ENCODE peak calls at places on chromosomes 16 and 17, in four cellular contexts. One of them, this sample, is unnamed.

GRCh38 chr16:84020353-84020752 is 22.2 kb downstream of the SLC38A8 start:
- DNase-seq in choroid plexus epithelial cell: no peak
- DNase-seq in cardiac muscle cell: no peak
- DNase-seq in fibroblast of the aortic adventitia: no peak
- DNase-seq in this sample: no peak

GRCh38 chr17:77235370-77236080 is 94.8 kb downstream of the SEC14L1 start:
- DNase-seq in choroid plexus epithelial cell: peak
- DNase-seq in cardiac muscle cell: peak
- DNase-seq in fibroblast of the aortic adventitia: peak
- DNase-seq in this sample: peak

GRCh38 chr16:13063457-13063856 is 162.1 kb downstream of the SHISA9 start:
- DNase-seq in choroid plexus epithelial cell: no peak
- DNase-seq in cardiac muscle cell: no peak
- DNase-seq in fibroblast of the aortic adventitia: no peak
- DNase-seq in this sample: no peak

GRCh38 chr17:57246257-57246656 is 10.1 kb upstream of the MSI2 start:
- DNase-seq in choroid plexus epithelial cell: no peak
- DNase-seq in cardiac muscle cell: no peak
- DNase-seq in fibroblast of the aortic adventitia: no peak
- DNase-seq in this sample: no peak

GRCh38 chr16:28878083-28878926 is at the start of gene ATP2A1:
- DNase-seq in choroid plexus epithelial cell: no peak
- DNase-seq in cardiac muscle cell: no peak
- DNase-seq in fibroblast of the aortic adventitia: no peak
- DNase-seq in this sample: no peak

GRCh38 chr17:78131172-78132085 is 858 bp downstream of the TMC8 start:
- DNase-seq in choroid plexus epithelial cell: no peak
- DNase-seq in cardiac muscle cell: no peak
- DNase-seq in fibroblast of the aortic adventitia: no peak
- DNase-seq in this sample: no peak

GRCh38 chr17:64354396-64354795 is 36.3 kb downstream of the PECAM1 start:
- DNase-seq in choroid plexus epithelial cell: peak
- DNase-seq in cardiac muscle cell: no peak
- DNase-seq in fibroblast of the aortic adventitia: no peak
- DNase-seq in this sample: peak

GRCh38 chr16:65068151-65068740 is 53.6 kb downstream of the CDH11 start:
- DNase-seq in choroid plexus epithelial cell: peak
- DNase-seq in cardiac muscle cell: peak
- DNase-seq in fibroblast of the aortic adventitia: peak
- DNase-seq in this sample: peak

GRCh38 chr16:262121-262745 is 13.5 kb downstream of the RGS11 start:
- DNase-seq in choroid plexus epithelial cell: no peak
- DNase-seq in cardiac muscle cell: no peak
- DNase-seq in fibroblast of the aortic adventitia: no peak
- DNase-seq in this sample: no peak

GRCh38 chr16:21953541-21953902 is 361 bp downstream of the UQCRC2 start:
- DNase-seq in choroid plexus epithelial cell: no peak
- DNase-seq in cardiac muscle cell: no peak
- DNase-seq in fibroblast of the aortic adventitia: no peak
- DNase-seq in this sample: no peak

GRCh38 chr17:40065771-40066510 is 3.2 kb downstream of the THRA start:
- DNase-seq in choroid plexus epithelial cell: no peak
- DNase-seq in cardiac muscle cell: no peak
- DNase-seq in fibroblast of the aortic adventitia: no peak
- DNase-seq in this sample: no peak
- H3K4me3 ChIP-seq in choroid plexus epithelial cell: no peak
- H3K4me3 ChIP-seq in cardiac muscle cell: peak
- H3K4me3 ChIP-seq in fibroblast of the aortic adventitia: no peak
- H3K4me3 ChIP-seq in this sample: no peak

GRCh38 chr17:20151174-20151573 is 142.0 kb downstream of the SPECC1 start:
- DNase-seq in choroid plexus epithelial cell: no peak
- DNase-seq in cardiac muscle cell: no peak
- DNase-seq in fibroblast of the aortic adventitia: no peak
- DNase-seq in this sample: no peak

GRCh38 chr17:20155258-20156195 is 146.4 kb downstream of the SPECC1 start:
- DNase-seq in choroid plexus epithelial cell: peak
- DNase-seq in cardiac muscle cell: peak
- DNase-seq in fibroblast of the aortic adventitia: peak
- DNase-seq in this sample: peak

GRCh38 chr17:20156196-20157077 is 147.3 kb downstream of the SPECC1 start:
- DNase-seq in choroid plexus epithelial cell: peak
- DNase-seq in cardiac muscle cell: peak
- DNase-seq in fibroblast of the aortic adventitia: peak
- DNase-seq in this sample: peak

GRCh38 chr17:20154601-20155000 is 145.4 kb downstream of the SPECC1 start:
- DNase-seq in choroid plexus epithelial cell: no peak
- DNase-seq in cardiac muscle cell: no peak
- DNase-seq in fibroblast of the aortic adventitia: no peak
- DNase-seq in this sample: no peak

DNA sequence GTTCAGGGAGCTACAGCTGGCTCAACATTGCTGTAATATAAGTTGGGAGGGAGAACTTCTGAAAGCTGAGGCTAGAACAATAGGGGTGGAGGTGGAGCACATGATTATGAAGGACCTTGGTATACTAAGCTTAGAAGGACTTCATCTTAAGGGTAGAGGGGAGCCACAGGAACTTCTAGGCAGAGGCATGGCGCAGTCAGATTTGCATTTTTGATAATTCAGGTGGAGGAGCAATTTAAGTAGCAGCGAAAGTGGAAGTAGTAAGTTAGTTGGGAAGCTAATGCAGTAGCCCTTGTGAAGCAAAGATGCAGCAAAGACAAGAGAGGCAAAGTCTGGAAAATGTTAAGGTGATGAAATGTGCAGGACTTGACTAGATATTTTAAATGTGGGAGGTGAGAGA is 144.1 kb downstream of the SPECC1 start:
- DNase-seq in choroid plexus epithelial cell: no peak
- DNase-seq in cardiac muscle cell: no peak
- DNase-seq in fibroblast of the aortic adventitia: no peak
- DNase-seq in this sample: no peak
- H3K4me3 ChIP-seq in choroid plexus epithelial cell: no peak
- H3K4me3 ChIP-seq in cardiac muscle cell: no peak
- H3K4me3 ChIP-seq in fibroblast of the aortic adventitia: no peak
- H3K4me3 ChIP-seq in this sample: no peak

DNA sequence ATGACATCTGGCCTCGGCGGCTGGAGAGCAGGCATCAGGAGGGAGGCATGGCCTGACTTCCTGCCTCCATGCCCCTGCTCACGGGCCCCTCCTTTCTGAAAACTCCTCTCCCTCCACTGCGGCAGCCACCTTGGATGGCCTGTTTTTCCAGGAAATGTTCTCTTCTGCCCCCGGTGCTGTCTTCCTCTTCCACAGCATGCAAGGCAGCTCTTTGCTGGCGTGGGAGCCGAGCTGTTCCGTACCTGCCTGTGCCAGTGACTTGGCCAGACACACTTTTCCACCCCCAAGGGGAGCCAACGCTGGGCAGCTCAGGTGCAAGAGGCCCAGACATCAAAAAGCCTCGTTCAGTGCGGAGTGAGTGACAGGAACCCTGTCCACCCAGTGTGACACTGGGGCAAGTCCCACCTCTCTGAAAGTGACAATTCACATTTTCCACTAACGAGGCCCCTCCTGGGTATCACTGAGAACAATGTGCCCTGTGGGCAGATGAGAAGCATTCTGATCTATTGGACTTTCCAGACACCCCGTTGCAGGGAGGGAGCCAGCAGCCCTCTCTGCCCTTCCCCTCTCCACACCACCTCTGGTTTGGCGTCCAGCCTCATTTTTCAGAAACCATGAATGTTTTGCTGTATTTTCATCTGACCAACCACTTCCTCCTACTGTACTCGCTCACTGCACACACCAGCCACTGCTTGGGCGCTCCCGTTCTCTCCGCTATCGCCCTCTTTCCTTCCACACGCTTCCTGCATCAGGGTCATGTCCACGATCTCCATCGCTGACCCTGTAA is 31.1 kb downstream of the NSMCE1 start:
- DNase-seq in choroid plexus epithelial cell: no peak
- DNase-seq in cardiac muscle cell: peak
- DNase-seq in fibroblast of the aortic adventitia: no peak
- DNase-seq in this sample: peak
- H3K4me3 ChIP-seq in choroid plexus epithelial cell: no peak
- H3K4me3 ChIP-seq in cardiac muscle cell: no peak
- H3K4me3 ChIP-seq in fibroblast of the aortic adventitia: no peak
- H3K4me3 ChIP-seq in this sample: no peak

GRCh38 chr17:47721725-47722124 is 11.3 kb upstream of the TBX21 start:
- DNase-seq in choroid plexus epithelial cell: no peak
- DNase-seq in cardiac muscle cell: no peak
- DNase-seq in fibroblast of the aortic adventitia: no peak
- DNase-seq in this sample: no peak

GRCh38 chr17:47720196-47720595 is 12.8 kb upstream of the TBX21 start:
- DNase-seq in choroid plexus epithelial cell: no peak
- DNase-seq in cardiac muscle cell: no peak
- DNase-seq in fibroblast of the aortic adventitia: no peak
- DNase-seq in this sample: no peak

GRCh38 chr17:47718634-47719405 is 14.2 kb upstream of the TBX21 start:
- DNase-seq in choroid plexus epithelial cell: no peak
- DNase-seq in cardiac muscle cell: no peak
- DNase-seq in fibroblast of the aortic adventitia: no peak
- DNase-seq in this sample: no peak

GRCh38 chr17:47719411-47720152 is 13.5 kb upstream of the TBX21 start:
- DNase-seq in choroid plexus epithelial cell: peak
- DNase-seq in cardiac muscle cell: peak
- DNase-seq in fibroblast of the aortic adventitia: peak
- DNase-seq in this sample: peak

DNA sequence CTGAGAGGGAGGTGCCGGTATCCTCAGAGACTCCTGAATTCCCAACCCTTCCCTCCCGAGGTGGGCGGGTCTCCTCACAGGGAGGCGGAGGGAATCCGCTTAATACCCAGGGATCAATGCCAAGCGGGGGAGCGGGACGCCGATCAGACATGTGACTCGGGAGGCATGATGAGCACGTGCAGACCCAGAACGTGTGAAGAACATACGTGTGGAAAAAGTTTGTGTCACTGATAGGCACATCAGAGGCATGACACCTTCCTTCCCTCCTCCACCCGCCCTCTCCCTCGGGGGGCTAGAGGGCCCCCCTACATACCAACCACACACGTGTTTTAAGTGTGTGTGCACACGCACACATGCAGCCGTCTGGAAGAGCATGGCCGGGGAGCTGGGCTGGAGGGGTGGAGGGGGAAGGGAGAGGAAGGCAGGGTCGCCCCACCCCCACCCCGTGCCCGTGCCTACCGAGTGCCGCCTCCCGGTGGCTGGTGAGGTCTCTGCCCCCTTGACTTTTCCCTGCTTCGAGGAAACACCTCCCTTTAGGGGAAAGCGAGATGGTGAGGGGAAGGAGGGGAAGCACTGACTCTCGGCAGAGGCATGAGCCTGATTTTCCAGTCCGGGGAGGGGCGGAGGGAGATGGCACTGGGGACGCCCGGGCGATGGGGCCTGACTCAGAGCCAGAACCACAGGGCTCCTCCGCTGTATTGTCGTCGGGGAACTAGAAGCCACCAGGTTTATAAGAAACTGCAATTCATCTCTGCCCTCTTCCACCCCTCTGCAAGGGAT is 12.1 kb upstream of the TBX21 start:
- DNase-seq in choroid plexus epithelial cell: no peak
- DNase-seq in cardiac muscle cell: peak
- DNase-seq in fibroblast of the aortic adventitia: no peak
- DNase-seq in this sample: peak
- H3K4me3 ChIP-seq in choroid plexus epithelial cell: no peak
- H3K4me3 ChIP-seq in cardiac muscle cell: no peak
- H3K4me3 ChIP-seq in fibroblast of the aortic adventitia: no peak
- H3K4me3 ChIP-seq in this sample: no peak

GRCh38 chr17:82528484-82529265 is 9.1 kb downstream of the FOXK2 start:
- DNase-seq in choroid plexus epithelial cell: no peak
- DNase-seq in cardiac muscle cell: peak
- DNase-seq in fibroblast of the aortic adventitia: no peak
- DNase-seq in this sample: peak
- H3K4me3 ChIP-seq in choroid plexus epithelial cell: no peak
- H3K4me3 ChIP-seq in cardiac muscle cell: no peak
- H3K4me3 ChIP-seq in fibroblast of the aortic adventitia: no peak
- H3K4me3 ChIP-seq in this sample: no peak

DNA sequence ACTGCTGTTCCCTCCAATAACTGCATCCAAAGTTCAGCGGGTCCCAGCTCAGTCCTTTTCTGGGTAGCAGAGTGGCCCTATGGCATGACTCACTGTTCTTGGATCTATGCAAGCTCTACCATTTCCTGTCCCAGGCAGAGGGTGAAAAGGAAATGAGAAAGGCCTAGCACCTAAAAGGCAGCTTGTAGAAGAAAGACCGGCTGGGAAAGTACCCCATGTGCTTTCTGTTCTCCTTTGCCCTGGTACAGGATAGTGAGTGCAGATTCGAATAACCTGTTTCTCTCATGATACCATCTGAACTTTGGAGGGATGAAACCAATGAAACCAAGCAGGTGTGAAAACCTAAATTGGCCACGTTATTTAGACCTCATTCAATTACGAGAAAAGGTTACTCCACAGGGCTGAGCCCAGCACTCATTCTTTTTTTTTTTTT is 12.7 kb upstream of the HASPIN start:
- DNase-seq in choroid plexus epithelial cell: peak
- DNase-seq in cardiac muscle cell: peak
- DNase-seq in fibroblast of the aortic adventitia: peak
- DNase-seq in this sample: peak
- H3K4me3 ChIP-seq in choroid plexus epithelial cell: no peak
- H3K4me3 ChIP-seq in cardiac muscle cell: no peak
- H3K4me3 ChIP-seq in fibroblast of the aortic adventitia: no peak
- H3K4me3 ChIP-seq in this sample: no peak

DNA sequence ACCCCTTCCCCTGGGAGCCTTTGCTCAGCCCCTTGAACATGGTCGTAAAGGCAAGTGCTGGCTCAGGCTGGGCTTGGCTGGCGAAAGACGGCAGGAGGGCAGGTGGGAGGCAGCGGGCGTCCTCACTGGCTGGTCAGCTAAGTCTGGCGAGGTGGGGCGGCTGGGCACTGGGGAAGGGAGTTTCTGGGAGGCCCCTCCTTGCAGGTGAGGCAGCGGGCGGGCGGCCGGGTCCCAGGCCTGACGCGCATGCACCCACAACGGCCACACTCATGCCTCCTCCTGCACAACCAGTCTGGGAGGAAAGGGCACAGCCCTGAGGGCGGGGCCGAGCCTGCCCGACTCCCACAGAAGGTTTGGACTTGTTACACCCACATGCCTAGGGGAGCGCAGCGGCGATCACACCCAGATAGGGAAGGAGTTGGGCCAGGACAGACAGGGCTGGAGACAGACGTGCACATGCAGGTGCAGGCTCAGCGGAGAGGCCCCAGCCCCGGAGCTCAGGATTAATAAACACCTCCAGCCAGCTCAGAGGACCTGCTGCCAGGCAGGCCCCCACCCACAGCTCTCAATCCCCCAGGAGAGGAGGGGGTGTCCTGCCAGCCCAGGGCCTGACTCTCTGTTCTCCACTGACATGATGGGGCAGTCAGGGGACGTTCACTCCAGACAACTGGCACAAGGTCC is at the start of gene EVPL:
- DNase-seq in choroid plexus epithelial cell: no peak
- DNase-seq in cardiac muscle cell: no peak
- DNase-seq in fibroblast of the aortic adventitia: no peak
- DNase-seq in this sample: no peak
- H3K4me3 ChIP-seq in choroid plexus epithelial cell: no peak
- H3K4me3 ChIP-seq in cardiac muscle cell: no peak
- H3K4me3 ChIP-seq in fibroblast of the aortic adventitia: no peak
- H3K4me3 ChIP-seq in this sample: no peak